ENCODE peak calls at places on chromosomes 12 and 14, in four cellular contexts. B is LNCaP clone FGC, J is dorsolateral prefrontal cortex, N is left lung. U is an unnamed sample.

GRCh38 chr14:95871531-95871930 is 5.1 kb upstream of the TUNAR start:
- DNase-seq in J (no peak), N (no peak), B (no peak), U (no peak)

GRCh38 chr14:61388976-61389576 is 67.7 kb downstream of the PRKCH start:
- DNase-seq in N (no peak), B (no peak), J (no peak), U (no peak)

GRCh38 chr14:36942522-36943245 is 229.7 kb downstream of the SLC25A21 start:
- DNase-seq in J (no peak), B (no peak), N (no peak), U (no peak)

GRCh38 chr14:24143511-24143910 is 2.1 kb upstream of the EMC9 start:
- DNase-seq in N (no peak), B (no peak), J (no peak), U (no peak)

GRCh38 chr12:131806654-131807053 is 21.5 kb upstream of the MMP17 start:
- DNase-seq in N (no peak), J (no peak), B (no peak), U (no peak)

GRCh38 chr14:55332654-55333570 is 61.7 kb downstream of the FBXO34 start:
- DNase-seq in B (no peak), N (no peak), J (no peak), U (no peak)

GRCh38 chr12:82638324-82638723 is 48.4 kb upstream of the TMTC2 start:
- DNase-seq in N (no peak), B (no peak), J (no peak), U (no peak)

GRCh38 chr14:68986926-68987652 is 8.0 kb upstream of the ACTN1 start:
- DNase-seq in J (no peak), B (no peak), N (no peak), U (no peak)

GRCh38 chr12:112686373-112686772 is 105.2 kb upstream of the RPH3A start:
- DNase-seq in N (no peak), J (peak), B (peak), U (no peak)

GRCh38 chr12:4379410-4379809 is at the start of gene FGF23:
- DNase-seq in B (no peak), N (no peak), J (no peak), U (peak)

GRCh38 chr14:74302160-74302628 is 540 bp downstream of the ABCD4 start:
- DNase-seq in B (no peak), J (no peak), N (no peak), U (no peak)
- TF ChIP-seq CTCF in B (peak), J (peak), N (no peak), U (peak)

GRCh38 chr12:89135976-89136634 is 216.2 kb downstream of the DUSP6 start:
- DNase-seq in J (no peak), B (no peak), N (no peak), U (no peak)

GRCh38 chr12:89140141-89140540 is 212.2 kb downstream of the DUSP6 start:
- DNase-seq in J (no peak), N (no peak), B (no peak), U (no peak)

GRCh38 chr12:89138048-89138852 is 214.1 kb downstream of the DUSP6 start:
- DNase-seq in J (no peak), N (no peak), B (peak), U (no peak)

DNA sequence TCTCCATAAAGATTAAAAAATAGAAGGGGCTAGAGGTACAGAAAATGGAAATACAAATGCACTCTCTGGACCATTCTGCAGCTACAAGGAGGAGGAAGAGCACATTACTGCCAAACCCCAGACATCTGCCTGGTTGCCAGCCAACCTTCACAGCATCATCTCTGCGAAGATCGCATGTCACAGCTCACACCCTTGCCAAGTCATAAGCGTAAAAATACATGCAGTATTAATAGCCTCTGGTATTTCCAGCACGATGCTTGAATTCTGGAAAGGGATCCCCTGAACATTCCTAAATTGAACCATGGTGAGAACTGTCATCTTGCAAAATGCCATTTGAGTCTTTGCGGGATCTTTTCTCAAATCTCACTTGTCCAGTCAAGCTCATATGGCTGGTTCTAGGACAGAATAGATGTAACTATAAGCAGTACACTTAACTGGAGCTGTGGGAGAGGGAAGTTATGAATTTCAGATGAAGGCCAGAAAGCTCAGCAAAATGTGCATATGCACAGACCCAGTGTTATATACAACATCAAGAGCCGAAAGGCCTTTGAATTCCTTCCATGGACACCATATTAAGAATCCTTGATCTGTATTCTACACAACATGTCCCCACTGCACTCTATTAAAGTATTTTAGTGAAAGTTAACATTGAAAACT is 211.6 kb downstream of the DUSP6 start:
- DNase-seq in J (peak), N (no peak), B (no peak), U (no peak)
- TF ChIP-seq CTCF in J (no peak), N (no peak), B (no peak), U (no peak)

GRCh38 chr12:25591132-25591531 is 38.0 kb upstream of the LMNTD1 start:
- DNase-seq in N (no peak), J (no peak), B (no peak), U (no peak)
- TF ChIP-seq CTCF in N (no peak), J (no peak), B (no peak), U (no peak)

GRCh38 chr14:64960762-64961276 is 11.3 kb downstream of the RAB15 start:
- DNase-seq in N (no peak), J (no peak), B (peak), U (no peak)
- TF ChIP-seq CTCF in N (no peak), J (no peak), B (no peak), U (peak)

GRCh38 chr12:51913071-51914033 is 6.0 kb downstream of the ACVRL1 start:
- DNase-seq in B (no peak), J (no peak), N (no peak), U (no peak)
- TF ChIP-seq CTCF in B (no peak), J (no peak), N (no peak), U (no peak)

DNA sequence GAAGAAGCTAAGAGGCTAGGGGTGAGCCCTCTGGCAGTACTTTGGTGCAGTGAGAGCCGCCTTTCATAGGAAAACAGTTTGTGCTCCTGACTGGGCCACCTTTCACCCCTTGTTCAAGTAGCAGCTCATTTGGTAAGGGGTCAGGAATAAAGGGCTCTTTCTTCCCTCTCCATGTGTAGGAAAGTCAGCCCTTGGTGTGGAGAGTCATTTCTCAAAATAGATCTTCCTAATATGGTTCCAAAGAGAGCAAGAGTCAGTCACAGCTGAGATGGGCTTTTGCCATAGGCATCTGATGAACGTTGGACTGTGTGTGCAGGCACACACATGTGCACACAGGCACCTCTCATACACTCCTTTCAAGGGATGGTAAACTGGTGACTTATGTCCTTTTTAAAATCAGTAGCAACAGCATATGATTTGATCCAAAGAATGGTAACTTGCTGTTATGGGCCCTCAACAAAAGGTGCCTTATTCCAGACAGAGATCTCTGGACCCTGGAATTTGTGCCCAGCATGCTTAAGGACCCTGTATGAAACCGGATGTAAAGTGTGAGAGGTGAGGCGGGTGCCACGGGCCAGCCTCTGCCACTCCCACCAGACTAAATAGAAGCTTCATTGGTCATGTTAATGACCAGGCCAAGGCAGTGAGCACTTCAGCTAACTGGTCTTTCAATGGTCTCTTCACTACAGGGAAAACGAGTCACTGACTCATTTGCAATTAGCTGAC is 16.7 kb upstream of the RIC8B start:
- DNase-seq in J (no peak), B (no peak), N (no peak), U (peak)
- TF ChIP-seq CTCF in J (no peak), B (no peak), N (no peak), U (no peak)

U was measured in neural crest cell.